ENCODE peak calls at places on chromosomes 1 and 21, in four cellular contexts. M, Z, T and J are unnamed samples. For H3K27me3, the result is how much of the 10 kb centered on the place peaks cover.

GRCh38 chr1:182957902-182958395 is 5.0 kb upstream of the SHCBP1L start:
- DNase-seq in M (no peak), T (no peak), Z (no peak), J (no peak)

GRCh38 chr21:8992731-8993174 is 1528.6 kb upstream of the TPTE start:
- DNase-seq in Z (no peak), M (no peak), T (peak), J (no peak)

GRCh38 chr1:39671433-39671792 is 494 bp downstream of the NT5C1A start:
- DNase-seq in T (no peak), M (no peak), Z (no peak), J (no peak)

GRCh38 chr1:198056255-198056654 is 100.5 kb upstream of the NEK7 start:
- DNase-seq in T (no peak), M (no peak), Z (no peak), J (no peak)

GRCh38 chr1:94104776-94105462 is 16.0 kb downstream of the ABCA4 start:
- DNase-seq in Z (no peak), M (no peak), T (no peak), J (no peak)

GRCh38 chr1:230320804-230321203 is 105.3 kb downstream of the PGBD5 start:
- DNase-seq in M (no peak), Z (no peak), T (no peak), J (no peak)

GRCh38 chr1:217019475-217019874 is 296.2 kb upstream of the ESRRG start:
- DNase-seq in T (no peak), Z (no peak), M (no peak), J (no peak)

GRCh38 chr1:239810071-239810481 is 281.6 kb upstream of the FMN2 start:
- DNase-seq in Z (no peak), T (no peak), M (no peak), J (no peak)

GRCh38 chr1:200896571-200897187 is 2.0 kb downstream of the INAVA start:
- DNase-seq in M (peak), T (no peak), Z (no peak), J (no peak)

GRCh38 chr1:167221804-167222610 is 1.3 kb downstream of the POU2F1 start:
- DNase-seq in M (peak), Z (peak), T (no peak), J (no peak)

GRCh38 chr1:234781241-234782056 is 171.5 kb upstream of the IRF2BP2 start:
- DNase-seq in T (no peak), M (no peak), Z (no peak), J (no peak)

GRCh38 chr1:234780112-234780511 is 170.1 kb upstream of the IRF2BP2 start:
- DNase-seq in M (no peak), T (no peak), Z (no peak), J (no peak)

GRCh38 chr1:234782057-234782800 is 172.3 kb upstream of the IRF2BP2 start:
- DNase-seq in T (no peak), Z (no peak), M (no peak), J (no peak)

GRCh38 chr1:234780531-234781162 is 170.7 kb upstream of the IRF2BP2 start:
- DNase-seq in Z (no peak), M (no peak), T (no peak), J (no peak)

DNA sequence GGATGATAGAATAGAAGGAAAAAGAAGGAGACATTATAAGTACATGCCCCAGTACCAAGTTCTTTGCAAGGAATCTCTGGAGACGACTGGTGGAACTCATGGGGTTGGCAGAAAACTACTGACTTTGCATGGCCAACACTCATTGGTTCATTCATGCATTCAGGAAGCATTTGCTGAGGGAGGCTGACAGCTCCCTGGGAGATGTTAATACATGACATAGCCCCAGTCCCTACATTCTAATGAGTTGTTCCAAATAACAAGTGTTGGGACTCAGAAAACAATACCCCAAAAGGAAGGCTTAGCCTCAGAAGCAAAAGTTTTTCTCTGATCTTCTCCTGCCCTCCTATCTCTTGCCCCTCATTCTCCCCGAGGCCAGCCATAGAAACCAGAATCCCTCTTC is 172.8 kb upstream of the IRF2BP2 start:
- DNase-seq in T (no peak), Z (no peak), M (no peak), J (no peak)
- H3K27me3 ChIP-seq in T (under half), Z (under half), M (under half), J (under half)

GRCh38 chr1:161728376-161729226 is 7.3 kb downstream of the FCRLB start:
- DNase-seq in T (no peak), Z (no peak), M (no peak), J (no peak)

GRCh38 chr1:161723459-161724149 is 2.3 kb downstream of the FCRLB start:
- DNase-seq in T (no peak), Z (no peak), M (no peak), J (no peak)

GRCh38 chr1:161727343-161727924 is 6.1 kb downstream of the FCRLB start:
- DNase-seq in Z (peak), T (no peak), M (no peak), J (no peak)

GRCh38 chr1:161725888-161726630 is 4.7 kb downstream of the FCRLB start:
- DNase-seq in T (no peak), M (peak), Z (no peak), J (no peak)

DNA sequence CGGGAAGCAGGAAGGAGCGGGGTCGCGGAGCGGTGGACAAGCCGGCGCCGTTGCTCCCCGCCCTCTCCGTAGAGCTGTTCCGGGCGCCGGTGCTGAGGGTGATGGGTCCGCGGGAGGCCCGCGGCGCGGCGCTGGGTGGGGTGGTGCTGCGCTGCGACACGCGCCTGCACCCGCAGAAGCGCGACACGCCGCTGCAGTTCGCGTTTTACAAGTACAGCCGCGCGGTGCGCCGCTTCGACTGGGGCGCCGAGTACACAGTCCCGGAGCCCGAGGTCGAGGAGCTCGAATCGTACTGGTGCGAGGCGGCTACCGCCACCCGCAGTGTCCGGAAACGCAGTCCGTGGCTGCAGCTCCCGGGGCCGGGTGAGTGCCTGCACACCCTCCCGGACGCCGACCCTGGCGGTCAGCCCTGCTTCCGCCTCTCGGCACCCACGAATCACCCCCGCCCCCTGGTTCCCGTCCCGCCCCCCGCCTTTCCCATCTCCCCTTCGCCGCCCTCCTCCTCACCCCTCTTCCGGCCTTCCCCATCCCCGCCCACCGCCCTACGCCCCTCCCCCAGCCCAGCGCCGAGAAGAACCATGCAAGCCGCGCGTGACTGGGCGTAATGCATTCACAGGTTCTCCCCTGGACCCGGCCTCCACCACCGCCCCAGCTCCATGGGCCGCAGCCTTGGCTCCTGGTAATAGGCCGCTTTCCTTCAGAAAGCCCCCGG is 5.4 kb downstream of the FCRLB start:
- DNase-seq in Z (no peak), M (peak), T (no peak), J (no peak)
- TF ChIP-seq CTCF in Z (no peak), M (no peak), T (no peak), J (no peak)

GRCh38 chr21:17461582-17461981 is 51.3 kb upstream of the CXADR start:
- DNase-seq in T (no peak), Z (no peak), M (no peak), J (no peak)
- H3K4me3 ChIP-seq in T (no peak), Z (no peak), M (no peak), J (no peak)

GRCh38 chr1:62977321-62977720 is 193.4 kb downstream of the ATG4C start:
- DNase-seq in M (no peak), T (no peak), Z (no peak), J (no peak)
- H3K27me3 ChIP-seq in M (under half), T (under half), Z (under half), J (under half)

GRCh38 chr21:45843426-45843825 is 138.1 kb upstream of the COL6A1 start:
- DNase-seq in T (no peak), M (no peak), Z (no peak), J (no peak)

GRCh38 chr21:45846373-45847160 is 135.0 kb upstream of the COL6A1 start:
- DNase-seq in Z (no peak), M (no peak), T (no peak), J (no peak)

GRCh38 chr21:45845063-45845789 is 136.3 kb upstream of the COL6A1 start:
- DNase-seq in M (no peak), T (no peak), Z (no peak), J (no peak)

GRCh38 chr21:45845790-45846130 is 135.8 kb upstream of the COL6A1 start:
- DNase-seq in T (no peak), M (no peak), Z (no peak), J (no peak)

DNA sequence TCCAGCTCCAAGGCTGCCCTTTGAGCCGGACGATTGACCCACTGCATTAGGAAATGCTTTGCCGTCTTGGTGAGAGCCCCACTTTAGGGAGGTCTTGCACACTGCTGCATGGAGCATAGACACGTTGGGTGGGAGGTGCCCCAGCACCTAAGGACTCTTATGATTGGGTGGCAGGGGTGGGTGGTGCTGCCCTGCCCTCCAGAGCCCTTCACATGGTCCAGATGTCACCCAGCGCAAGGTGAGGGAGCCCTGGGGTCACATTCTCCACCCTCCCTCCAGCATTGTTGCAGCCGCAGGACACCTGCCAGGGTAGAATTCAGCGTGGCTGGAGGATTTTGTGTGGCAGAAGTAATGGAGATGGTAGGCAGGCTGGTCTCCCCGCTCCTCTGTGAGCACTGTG is 137.4 kb upstream of the COL6A1 start:
- DNase-seq in M (no peak), T (no peak), Z (no peak), J (no peak)
- TF ChIP-seq CTCF in M (no peak), T (no peak), Z (no peak), J (no peak)

DNA sequence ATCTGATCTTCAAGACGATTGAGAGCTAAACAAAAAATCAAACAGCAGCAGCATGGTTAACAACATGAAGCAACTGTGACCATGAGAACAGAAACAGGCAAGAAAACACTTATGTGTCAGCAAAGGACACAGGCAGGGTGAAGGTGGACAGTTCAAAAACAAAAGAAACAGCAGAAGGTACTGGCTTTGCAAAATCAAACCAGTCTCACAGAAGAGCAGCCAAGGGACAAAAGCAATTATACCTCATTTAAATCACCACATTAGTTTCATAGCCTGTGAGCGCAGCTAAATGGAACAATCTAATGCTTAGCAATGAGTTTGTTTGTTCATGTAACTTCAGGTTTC is 59.1 kb downstream of the CAPN2 start:
- DNase-seq in T (no peak), Z (no peak), M (no peak), J (no peak)
- H3K4me3 ChIP-seq in T (no peak), Z (no peak), M (no peak), J (no peak)

GRCh38 chr1:236809133-236809532 is 14.0 kb downstream of the MTR start:
- DNase-seq in T (no peak), M (no peak), Z (no peak), J (no peak)

GRCh38 chr1:236810018-236810417 is 14.9 kb downstream of the MTR start:
- DNase-seq in T (no peak), Z (no peak), M (no peak), J (no peak)

GRCh38 chr1:236808005-236808404 is 12.9 kb downstream of the MTR start:
- DNase-seq in Z (no peak), T (no peak), M (no peak), J (no peak)

GRCh38 chr1:236808564-236809130 is 13.6 kb downstream of the MTR start:
- DNase-seq in M (no peak), T (no peak), Z (no peak), J (no peak)

GRCh38 chr1:236806634-236807033 is 11.5 kb downstream of the MTR start:
- DNase-seq in T (no peak), Z (no peak), M (no peak), J (no peak)
- H3K27me3 ChIP-seq in T (under half), Z (under half), M (under half), J (under half)

DNA sequence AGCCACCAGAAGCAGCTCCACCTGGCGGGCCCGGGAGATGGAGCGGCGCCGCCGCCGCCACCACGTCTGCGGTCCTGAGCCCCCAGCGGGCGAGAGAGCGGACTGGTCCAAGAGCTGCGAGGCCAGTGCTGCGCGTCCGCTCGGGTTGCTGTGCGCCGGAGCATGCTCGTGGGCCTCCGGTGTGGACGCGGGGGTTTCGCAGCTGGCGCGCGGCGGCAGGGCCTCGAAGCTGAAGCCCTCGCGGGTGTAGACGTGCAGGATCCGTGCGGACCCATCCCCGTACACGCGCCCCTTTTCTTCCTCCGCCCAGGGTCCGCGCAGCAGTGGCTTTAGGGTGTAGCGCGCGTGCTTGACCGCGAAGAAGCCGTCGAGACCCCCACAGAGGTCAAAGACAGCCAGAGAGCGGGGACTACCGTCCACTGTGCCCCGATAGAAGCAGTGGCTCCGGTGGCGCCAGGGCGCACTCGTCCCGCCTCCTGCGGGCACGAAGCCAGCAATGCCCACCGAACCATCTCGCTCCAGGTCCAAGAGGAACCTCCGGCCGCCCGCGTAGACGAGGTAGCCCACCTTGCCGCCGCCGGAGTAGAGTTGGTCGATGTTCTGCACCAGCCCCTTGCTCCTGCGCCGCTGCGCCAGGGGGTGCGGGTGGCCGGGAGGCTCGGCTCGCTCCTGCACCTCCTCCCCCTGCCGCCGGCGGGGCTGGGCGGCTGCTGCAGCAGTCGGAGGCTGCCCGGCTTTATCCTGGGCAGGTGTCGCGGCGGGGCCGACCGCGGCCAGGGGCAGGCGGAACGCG is 1.1 kb downstream of the ADAMTS5 start:
- DNase-seq in Z (no peak), M (peak), T (no peak), J (no peak)
- TF ChIP-seq CTCF in Z (peak), M (peak), T (no peak), J (peak)

GRCh38 chr1:181142096-181143043 is 53.9 kb downstream of the IER5 start:
- DNase-seq in Z (peak), M (peak), T (peak), J (no peak)
- H3K4me3 ChIP-seq in Z (peak), M (peak), T (peak), J (no peak)